ENCODE peak calls at places on chromosomes 5 and 9, in eight cellular contexts. Y, X, C, P, D, L, B and K are unnamed samples.
A peak's percentile ranks its signal among the peaks of the same experiment; 100 is the strongest.

GRCh38 chr5:120228262-120229031 is 235.7 kb upstream of the PRR16 start:
- DNase-seq in X (peak; percentile 7), B (no peak), D (no peak), C (no peak), Y (no peak), P (no peak), L (peak; percentile 13), K (no peak)

GRCh38 chr5:83956386-83956785 is 235.7 kb upstream of the HAPLN1 start:
- DNase-seq in C (no peak), D (no peak), X (no peak), L (no peak), P (no peak), Y (no peak), B (no peak), K (no peak)

GRCh38 chr5:170087168-170087817 is 18.4 kb upstream of the FOXI1 start:
- DNase-seq in P (no peak), Y (no peak), X (no peak), L (no peak), B (no peak), C (no peak), D (no peak), K (no peak)

GRCh38 chr5:159218595-159219023 is 9.3 kb upstream of the RNF145 start:
- DNase-seq in C (no peak), P (no peak), D (no peak), X (no peak), B (no peak), Y (no peak), L (no peak), K (peak; percentile 10)

GRCh38 chr5:124932791-124933600 is 186.6 kb upstream of the ZNF608 start:
- DNase-seq in X (no peak), D (no peak), B (no peak), C (peak; percentile 62), L (no peak), Y (no peak), P (no peak), K (no peak)

GRCh38 chr9:134455951-134456739 is 129.9 kb downstream of the RXRA start:
- DNase-seq in X (no peak), D (peak; percentile 91), L (no peak), B (peak; percentile 93), Y (peak; percentile 72), P (peak; percentile 96), C (peak; percentile 81), K (peak; percentile 49)

GRCh38 chr9:134214395-134214765 is 50.0 kb upstream of the RNU6ATAC start:
- DNase-seq in L (no peak), Y (peak; percentile 6), X (no peak), P (no peak), D (peak; percentile 54), C (no peak), B (no peak), K (no peak)

GRCh38 chr9:104091708-104092107 is 2.4 kb upstream of the SMC2 start:
- DNase-seq in Y (peak; percentile 40), C (peak; percentile 51), P (no peak), X (peak; percentile 1), B (peak; percentile 72), L (no peak), D (no peak), K (peak; percentile 22)

GRCh38 chr9:5500441-5501235 is 9.7 kb upstream of the PDCD1LG2 start:
- DNase-seq in X (no peak), C (no peak), B (no peak), P (no peak), L (no peak), Y (peak; percentile 68), D (no peak), K (peak; percentile 7)

GRCh38 chr9:78288214-78288892 is 8.6 kb upstream of the PSAT1 start:
- DNase-seq in X (no peak), B (no peak), D (no peak), C (no peak), Y (no peak), P (no peak), L (no peak), K (no peak)

GRCh38 chr9:136088939-136089696 is 6.0 kb downstream of the NACC2 start:
- DNase-seq in X (peak; percentile 1), P (peak; percentile 77), B (peak; percentile 66), C (no peak), D (peak; percentile 76), L (no peak), Y (peak; percentile 16), K (no peak)

GRCh38 chr5:58114324-58114723 is 345.6 kb downstream of the PLK2 start:
- DNase-seq in Y (no peak), D (no peak), P (no peak), L (no peak), X (no peak), C (no peak), B (no peak), K (no peak)

GRCh38 chr5:108193021-108193795 is 188.7 kb downstream of the FBXL17 start:
- DNase-seq in C (no peak), P (no peak), B (no peak), D (no peak), L (peak; percentile 75), X (no peak), Y (no peak), K (no peak)

GRCh38 chr9:121979736-121980135 is 113.4 kb downstream of the TTLL11 start:
- DNase-seq in X (no peak), C (no peak), P (no peak), D (no peak), Y (no peak), B (no peak), L (no peak), K (no peak)

GRCh38 chr9:121972501-121972981 is 120.6 kb downstream of the TTLL11 start:
- DNase-seq in D (peak; percentile 94), C (peak; percentile 81), Y (peak; percentile 69), L (no peak), P (no peak), X (no peak), B (no peak), K (peak; percentile 51)

GRCh38 chr9:121976751-121977150 is 116.4 kb downstream of the TTLL11 start:
- DNase-seq in D (no peak), L (no peak), P (no peak), Y (no peak), C (no peak), B (no peak), X (no peak), K (no peak)

GRCh38 chr9:121975801-121976277 is 117.3 kb downstream of the TTLL11 start:
- DNase-seq in P (no peak), C (peak; percentile 49), L (no peak), B (no peak), X (no peak), Y (peak; percentile 45), D (no peak), K (peak; percentile 88)

DNA sequence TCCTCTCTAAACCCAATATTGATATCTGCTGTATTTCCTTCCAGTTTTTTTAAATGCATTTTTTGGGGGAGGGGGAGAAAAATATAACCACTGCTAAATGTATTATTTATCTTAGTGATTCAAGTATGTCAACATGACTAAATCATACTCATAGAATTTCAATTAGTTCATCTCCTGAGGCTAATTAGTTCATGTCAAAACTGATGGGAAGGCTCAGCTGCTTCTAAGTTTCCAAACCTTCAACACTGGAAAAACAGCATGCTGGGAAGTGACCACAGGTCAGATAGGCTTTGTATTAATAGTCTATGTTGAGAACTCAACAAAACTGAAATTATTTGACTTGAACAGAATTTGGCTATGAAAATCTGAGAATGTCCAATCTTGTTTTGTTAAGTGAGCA is 118.7 kb downstream of the TTLL11 start:
- DNase-seq in D (no peak), C (no peak), Y (no peak), X (no peak), B (no peak), L (no peak), P (no peak), K (no peak)
- H3K27ac ChIP-seq in D (peak overlapping the region; percentile 9), C (no peak overlapping the region), Y (no peak overlapping the region), X (no peak overlapping the region), B (no peak overlapping the region), L (no peak overlapping the region), P (no peak overlapping the region), K (no peak overlapping the region)

GRCh38 chr5:14369780-14370179 is 211.8 kb upstream of the OTULINL start:
- DNase-seq in C (no peak), P (no peak), B (no peak), D (no peak), L (no peak), Y (no peak), X (no peak), K (no peak)
- H3K36me3 ChIP-seq in C (no peaks in the 10 kb centered on the region), P (peaks cover 100% of the 10 kb centered on the region), B (peaks cover 100% of the 10 kb centered on the region), D (peaks cover 98% of the 10 kb centered on the region), L (peaks cover 50% of the 10 kb centered on the region), Y (peaks cover 65% of the 10 kb centered on the region), X (peaks cover 9% of the 10 kb centered on the region), K (peaks cover 21% of the 10 kb centered on the region)

DNA sequence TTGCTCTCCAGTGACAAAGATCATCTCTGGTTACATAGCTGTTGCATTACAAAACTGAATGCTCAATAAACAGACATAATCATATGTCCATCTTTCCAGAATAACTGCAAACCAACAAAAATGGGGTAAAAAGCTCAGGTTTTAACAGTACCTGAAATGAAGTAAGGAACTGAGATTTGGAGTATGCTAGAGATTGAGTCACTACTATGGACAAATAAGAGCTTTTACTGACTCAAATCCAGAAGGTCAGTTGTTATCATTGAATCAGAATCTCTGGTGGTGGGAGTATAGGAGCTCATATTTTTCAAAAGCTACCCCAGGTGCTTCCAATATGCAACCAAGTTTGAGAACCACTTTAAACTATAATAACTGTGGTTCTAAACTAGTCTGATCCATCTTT is 4.1 kb upstream of the RAPGEF6 start:
- DNase-seq in Y (no peak), C (no peak), P (no peak), D (no peak), L (no peak), X (no peak), B (no peak), K (no peak)
- H3K27ac ChIP-seq in Y (no peak overlapping the region), C (no peak overlapping the region), P (no peak overlapping the region), D (no peak overlapping the region), L (no peak overlapping the region), X (no peak overlapping the region), B (no peak overlapping the region), K (no peak overlapping the region)

GRCh38 chr5:158200624-158201023 is 341.7 kb upstream of the CLINT1 start:
- DNase-seq in P (no peak), X (no peak), C (no peak), Y (no peak), B (no peak), D (no peak), L (no peak), K (no peak)

GRCh38 chr5:158195811-158196210 is 336.9 kb upstream of the CLINT1 start:
- DNase-seq in Y (no peak), D (no peak), L (no peak), C (no peak), X (no peak), P (no peak), B (no peak), K (no peak)

GRCh38 chr5:158194561-158194961 is 335.6 kb upstream of the CLINT1 start:
- DNase-seq in L (no peak), Y (no peak), C (no peak), P (peak; percentile 78), B (no peak), D (no peak), X (no peak), K (no peak)

GRCh38 chr5:158203256-158203655 is 344.3 kb upstream of the CLINT1 start:
- DNase-seq in X (no peak), D (no peak), P (no peak), L (no peak), B (no peak), C (no peak), Y (no peak), K (no peak)

DNA sequence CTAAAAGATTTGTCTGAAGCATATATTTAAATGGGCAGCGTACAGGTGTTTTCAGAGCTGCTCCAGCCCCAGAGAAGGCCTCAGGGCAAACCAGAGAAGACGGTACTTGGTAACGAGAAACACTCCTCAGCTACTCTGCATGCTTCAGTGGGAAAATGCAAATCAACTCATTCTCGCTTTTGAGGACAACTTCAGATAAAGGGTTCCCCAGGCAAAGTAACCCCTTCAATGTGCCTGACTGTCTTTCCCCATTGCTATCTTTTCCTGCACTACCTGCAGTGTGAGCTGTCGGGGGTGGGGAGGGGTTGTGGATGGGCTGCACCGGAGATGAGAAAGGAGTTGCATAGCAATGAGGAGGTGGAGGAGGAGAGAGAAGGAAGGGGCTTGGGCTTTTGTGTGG is 339.7 kb upstream of the CLINT1 start:
- DNase-seq in C (no peak), X (no peak), D (no peak), Y (no peak), P (no peak), B (no peak), L (no peak), K (no peak)
- H3K36me3 ChIP-seq in C (no peaks in the 10 kb centered on the region), X (no peaks in the 10 kb centered on the region), D (no peaks in the 10 kb centered on the region), Y (no peaks in the 10 kb centered on the region), P (no peaks in the 10 kb centered on the region), B (no peaks in the 10 kb centered on the region), L (no peaks in the 10 kb centered on the region), K (no peaks in the 10 kb centered on the region)